ENCODE peak calls at places on chromosomes 13 and 19, in seven cellular contexts. W, V, Q, Z, K, X and E are unnamed samples.

GRCh38 chr13:105442941-105443340 is 1092.5 kb downstream of the EFNB2 start:
- DNase-seq in V (peak), Q (no peak), W (no peak), Z (no peak), X (no peak), K (no peak), E (no peak)

GRCh38 chr13:42615691-42616090 is 41.7 kb downstream of the TNFSF11 start:
- DNase-seq in W (no peak), X (peak), V (no peak), K (no peak), Q (no peak), Z (no peak), E (no peak)

GRCh38 chr13:100707818-100708740 is 33.5 kb upstream of the TMTC4 start:
- DNase-seq in V (no peak), Z (no peak), W (no peak), K (no peak), Q (no peak), X (peak), E (no peak)

GRCh38 chr19:3481241-3482090 is 1.1 kb upstream of the SMIM24 start:
- DNase-seq in Z (no peak), V (no peak), K (no peak), Q (peak), W (no peak), X (peak), E (no peak)

GRCh38 chr19:7348587-7349230 is at the start of gene ARHGEF18:
- DNase-seq in W (no peak), V (no peak), Z (no peak), X (no peak), Q (no peak), K (peak), E (no peak)

GRCh38 chr13:113558461-113558860 is 26.1 kb upstream of the TFDP1 start:
- DNase-seq in X (no peak), K (no peak), V (no peak), W (no peak), Q (no peak), Z (no peak), E (no peak)

GRCh38 chr13:27541386-27541785 is 78.9 kb downstream of the LNX2 start:
- DNase-seq in V (no peak), K (no peak), Z (no peak), X (no peak), W (no peak), Q (no peak), E (no peak)

GRCh38 chr13:34567558-34567957 is 374.5 kb upstream of the NBEA start:
- DNase-seq in Z (no peak), W (no peak), V (no peak), K (no peak), X (no peak), Q (peak), E (no peak)

GRCh38 chr13:33249894-33250293 is 35.7 kb downstream of the STARD13 start:
- DNase-seq in Q (no peak), K (no peak), W (no peak), V (no peak), Z (no peak), X (no peak), E (no peak)

GRCh38 chr13:52159159-52159982 is at the start of gene NEK3:
- DNase-seq in V (peak), Z (peak), K (no peak), X (peak), W (peak), Q (peak), E (peak)

GRCh38 chr19:47589824-47590223 is 16.9 kb upstream of the ZNF541 start:
- DNase-seq in K (no peak), W (no peak), V (no peak), Z (no peak), X (no peak), Q (no peak), E (no peak)

GRCh38 chr13:110108348-110109139 is 198.4 kb downstream of the COL4A1 start:
- DNase-seq in X (peak), Q (peak), W (peak), K (no peak), V (peak), Z (peak), E (peak)

GRCh38 chr13:23399254-23399796 is 34.2 kb downstream of the SACS start:
- DNase-seq in X (no peak), K (no peak), Q (no peak), W (no peak), V (no peak), Z (no peak), E (peak)

GRCh38 chr19:31616031-31616430 is 266.8 kb upstream of the TSHZ3 start:
- DNase-seq in K (no peak), W (no peak), Q (no peak), X (no peak), V (no peak), Z (no peak), E (no peak)

GRCh38 chr13:73922728-73923393 is 211.3 kb downstream of the KLF12 start:
- DNase-seq in Q (no peak), V (no peak), X (no peak), K (no peak), Z (no peak), W (peak), E (no peak)

GRCh38 chr19:10227215-10227971 is 3.7 kb downstream of the S1PR2 start:
- DNase-seq in X (no peak), Q (no peak), K (no peak), V (no peak), W (peak), Z (no peak), E (no peak)

GRCh38 chr19:1942078-1942933 is 1.3 kb downstream of the CSNK1G2 start:
- DNase-seq in Q (peak), K (peak), W (peak), X (peak), Z (no peak), V (no peak), E (peak)

GRCh38 chr19:46659151-46660007 is 1.6 kb downstream of the DACT3 start:
- DNase-seq in X (peak), V (no peak), K (no peak), Q (no peak), W (peak), Z (no peak), E (no peak)

GRCh38 chr13:113226873-113227272 is 17.5 kb downstream of the CUL4A start:
- DNase-seq in X (no peak), Q (no peak), V (no peak), W (no peak), K (no peak), Z (no peak), E (no peak)

GRCh38 chr19:10420444-10421239 is at the start of gene PDE4A:
- DNase-seq in W (peak), Z (no peak), V (no peak), Q (no peak), X (peak), K (no peak), E (peak)

GRCh38 chr19:33373701-33374405 is at the start of gene CEBPG:
- DNase-seq in V (no peak), W (peak), K (no peak), X (peak), Q (no peak), Z (no peak), E (peak)

GRCh38 chr13:98103531-98103930 is 39.4 kb upstream of the FARP1 start:
- DNase-seq in X (no peak), V (no peak), Q (no peak), Z (no peak), K (no peak), W (no peak), E (no peak)

GRCh38 chr13:99659234-99659633 is 158.0 kb downstream of the TM9SF2 start:
- DNase-seq in Z (no peak), Q (no peak), K (no peak), V (no peak), W (no peak), X (no peak), E (no peak)

GRCh38 chr13:44757671-44758070 is 181.5 kb upstream of the TSC22D1 start:
- DNase-seq in V (no peak), W (no peak), Q (no peak), Z (no peak), X (no peak), K (no peak), E (no peak)

GRCh38 chr13:44760434-44760833 is 184.3 kb upstream of the TSC22D1 start:
- DNase-seq in V (no peak), Q (no peak), Z (no peak), X (no peak), K (no peak), W (no peak), E (peak)

GRCh38 chr13:44759723-44760360 is 183.7 kb upstream of the TSC22D1 start:
- DNase-seq in W (no peak), Z (no peak), V (no peak), K (no peak), Q (peak), X (no peak), E (peak)

GRCh38 chr13:44759222-44759721 is 183.1 kb upstream of the TSC22D1 start:
- DNase-seq in W (no peak), Q (no peak), X (no peak), K (no peak), V (no peak), Z (no peak), E (no peak)

GRCh38 chr13:44758595-44759221 is 182.6 kb upstream of the TSC22D1 start:
- DNase-seq in Q (peak), K (no peak), W (no peak), X (no peak), Z (no peak), V (no peak), E (peak)
- TF ChIP-seq JUND in Q (no peak), K (no peak), W (peak), X (no peak), Z (no peak), V (no peak), E (no peak)

DNA sequence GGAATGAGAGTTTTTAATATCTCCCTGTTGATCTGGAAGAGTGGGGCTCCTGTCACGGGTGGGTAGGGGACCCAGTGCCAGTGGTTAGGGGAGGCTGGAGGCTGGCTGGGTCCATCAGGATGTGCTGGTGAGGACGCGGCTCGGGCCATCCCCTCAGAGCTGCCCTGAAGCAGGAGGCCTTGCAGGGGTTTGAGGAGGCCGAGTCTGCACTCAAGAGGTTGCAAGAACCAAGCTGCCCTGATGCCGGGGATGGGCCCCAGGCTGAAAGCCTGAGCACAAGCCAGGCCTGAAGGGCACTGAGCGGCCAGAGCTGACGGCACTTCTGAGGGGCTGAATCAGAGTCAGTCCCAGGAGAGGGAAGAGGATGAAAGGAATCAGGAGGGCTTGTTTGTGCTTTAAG is 92.9 kb downstream of the RGCC start:
- DNase-seq in W (no peak), V (no peak), X (no peak), K (no peak), Z (no peak), Q (no peak), E (no peak)
- TF ChIP-seq JUND in W (no peak), V (no peak), X (no peak), K (no peak), Z (no peak), Q (no peak), E (no peak)

DNA sequence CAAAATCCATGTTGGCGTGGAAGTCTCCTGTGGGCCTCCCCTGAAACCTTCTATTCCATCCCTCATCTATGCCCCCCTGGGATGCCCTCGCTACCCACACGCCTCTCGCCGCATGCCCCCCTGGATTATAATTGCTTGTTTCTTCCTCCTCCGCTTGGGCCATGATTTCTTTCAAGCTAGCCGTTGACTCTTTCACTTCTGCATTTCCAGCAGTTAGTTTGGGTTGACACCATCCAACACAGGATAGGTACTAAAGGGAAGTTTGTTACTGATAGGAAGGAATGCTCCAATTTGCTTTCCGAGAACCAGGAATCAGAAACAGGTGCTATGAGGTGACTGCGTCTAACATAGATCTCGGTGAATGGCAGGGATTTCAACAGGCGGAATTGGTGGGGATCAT is 7.7 kb upstream of the SLC25A15 start:
- DNase-seq in X (no peak), Z (no peak), W (no peak), Q (no peak), V (no peak), K (no peak), E (no peak)
- TF ChIP-seq JUND in X (no peak), Z (no peak), W (no peak), Q (no peak), V (no peak), K (no peak), E (no peak)

DNA sequence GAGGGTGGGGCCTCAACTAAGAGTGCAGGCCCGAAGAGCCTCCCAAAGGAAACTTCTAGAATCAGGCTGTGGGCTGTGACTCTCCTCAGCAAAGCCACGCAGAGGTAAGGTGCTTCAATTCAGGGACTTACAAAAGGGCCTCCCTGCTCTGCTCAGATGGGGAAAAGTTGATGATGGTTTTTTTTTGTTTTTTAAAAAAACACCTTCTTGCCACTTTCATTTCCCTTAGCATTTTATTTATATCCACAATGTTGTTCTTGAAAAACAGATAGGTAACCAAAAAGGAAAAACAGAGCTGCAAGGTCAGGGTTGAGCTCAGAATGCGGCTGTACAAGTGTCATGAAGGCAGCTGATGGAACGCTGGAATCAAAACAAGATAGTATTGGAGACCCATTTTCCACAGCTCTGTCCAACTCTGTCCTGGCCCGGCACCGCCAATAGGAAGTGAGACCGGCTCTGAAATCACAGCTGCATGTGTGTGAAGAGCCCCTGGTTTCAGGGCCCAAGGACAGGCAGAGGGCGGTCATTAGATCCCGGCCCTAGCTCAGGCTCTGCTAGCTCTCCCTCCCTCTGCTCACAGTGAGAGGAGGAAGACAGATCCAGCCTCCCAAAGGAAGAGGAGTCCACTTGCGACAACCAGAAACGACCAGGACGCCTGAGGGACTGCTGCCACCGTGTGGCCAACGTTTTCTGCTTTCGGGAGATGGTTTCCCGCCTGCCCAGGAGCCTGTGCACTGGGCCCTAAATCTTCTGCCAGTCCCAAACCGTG is 58.3 kb downstream of the KLF2 start:
- DNase-seq in V (peak), Q (peak), W (peak), X (peak), K (no peak), Z (peak), E (peak)
- TF ChIP-seq JUND in V (no peak), Q (no peak), W (no peak), X (no peak), K (no peak), Z (no peak), E (no peak)

GRCh38 chr19:51702103-51702753 is 9.1 kb downstream of the SPACA6 start:
- DNase-seq in W (peak), Q (no peak), V (no peak), X (peak), Z (peak), K (no peak), E (peak)
- TF ChIP-seq JUND in W (no peak), Q (no peak), V (no peak), X (no peak), Z (no peak), K (no peak), E (no peak)

GRCh38 chr19:36635342-36635741 is 30.2 kb downstream of the ZNF382 start:
- DNase-seq in V (no peak), Q (no peak), W (no peak), Z (no peak), X (no peak), K (no peak), E (no peak)

DNA sequence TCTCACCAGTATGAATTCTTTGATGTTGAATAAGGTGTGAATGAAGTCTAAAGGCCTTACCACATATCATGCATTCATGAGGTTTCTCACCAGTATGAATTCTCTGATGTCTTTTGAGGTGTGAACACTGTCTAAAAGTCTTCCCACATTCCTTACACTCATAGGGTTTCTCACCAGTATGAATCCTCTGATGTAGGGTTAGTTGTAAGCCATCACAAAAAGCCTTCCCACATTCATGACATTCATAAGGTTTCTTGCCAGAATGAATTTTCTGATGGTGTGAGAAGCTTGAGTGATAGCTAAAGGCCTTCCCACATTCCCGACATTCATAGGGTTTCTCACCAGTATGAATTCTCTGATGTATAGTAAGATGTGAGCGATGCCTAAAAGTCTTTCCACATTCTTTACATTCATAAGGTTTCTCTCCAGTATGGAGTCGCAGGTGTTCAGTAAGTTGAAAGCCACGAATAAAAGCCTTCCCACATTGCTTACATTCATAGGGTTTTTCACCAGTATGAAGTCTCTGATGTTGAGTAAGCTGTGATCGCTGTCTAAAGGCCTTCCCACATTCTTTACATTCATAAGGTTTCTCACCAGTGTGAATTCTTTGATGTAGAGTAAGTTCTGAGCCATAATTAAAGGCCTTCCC is 27.7 kb downstream of the ZNF461 start:
- DNase-seq in V (no peak), Z (no peak), X (no peak), Q (no peak), W (no peak), K (no peak), E (no peak)
- TF ChIP-seq JUND in V (no peak), Z (no peak), X (no peak), Q (no peak), W (no peak), K (no peak), E (no peak)